ENCODE peak calls at places on chromosomes 5 and 9, in eight cellular contexts. U is mucosa of descending colon, T is hypothalamus, C is HEK293T, K is astrocyte of the cerebellum, H is GM23248, Q is RCC 7860, G is head of caudate nucleus. A is an unnamed sample.

GRCh38 chr9:33143241-33143642 is 23.9 kb downstream of the B4GALT1 start:
- DNase-seq in U (no peak), T (no peak), C (no peak), K (no peak), H (peak; percentile 88), Q (peak; percentile 62), G (no peak), A (no peak)

GRCh38 chr9:34994429-34995287 is 5.1 kb downstream of the DNAJB5 start:
- DNase-seq in U (no peak), T (peak; percentile 20), C (peak; percentile 65), K (no peak), H (peak; percentile 71), Q (peak; percentile 32), G (no peak), A (no peak)

GRCh38 chr9:120324461-120324860 is 255.5 kb downstream of the CDK5RAP2 start:
- DNase-seq in U (no peak), T (no peak), C (no peak), K (no peak), H (no peak), Q (no peak), G (no peak), A (no peak)

GRCh38 chr5:141958113-141958512 is at the start of gene PCDH12:
- DNase-seq in U (no peak), T (no peak), C (no peak), K (no peak), H (peak; percentile 24), Q (no peak), G (no peak), A (no peak)

GRCh38 chr5:119515192-119515591 is 62.9 kb downstream of the HSD17B4 start:
- DNase-seq in U (no peak), T (no peak), C (no peak), K (peak; percentile 9), H (peak; percentile 51), Q (no peak), G (no peak), A (no peak)

GRCh38 chr5:139162448-139162847 is 35.7 kb downstream of the SIL1 start:
- DNase-seq in U (no peak), T (no peak), C (no peak), K (no peak), H (no peak), Q (no peak), G (no peak), A (no peak)

GRCh38 chr9:13020141-13020540 is 245.3 kb downstream of the LURAP1L start:
- DNase-seq in U (no peak), T (no peak), C (no peak), K (no peak), H (no peak), Q (no peak), G (no peak), A (no peak)

GRCh38 chr5:36573441-36573840 is 33.0 kb upstream of the SLC1A3 start:
- DNase-seq in U (no peak), T (no peak), C (no peak), K (peak; percentile 89), H (peak; percentile 73), Q (peak; percentile 85), G (no peak), A (no peak)

GRCh38 chr5:169229342-169229892 is 71.5 kb downstream of the SLIT3 start:
- DNase-seq in U (no peak), T (no peak), C (no peak), K (no peak), H (no peak), Q (no peak), G (no peak), A (no peak)

GRCh38 chr5:172102913-172103629 is 85.0 kb downstream of the STK10 start:
- DNase-seq in U (no peak), T (no peak), C (no peak), K (peak; percentile 96), H (peak; percentile 99), Q (peak; percentile 87), G (no peak), A (peak; percentile 27)

GRCh38 chr5:74035521-74035937 is 409.5 kb downstream of the ARHGEF28 start:
- DNase-seq in U (no peak), T (no peak), C (peak; percentile 21), K (peak; percentile 47), H (peak; percentile 72), Q (peak; percentile 61), G (peak; percentile 10), A (no peak)

GRCh38 chr5:126433708-126434107 is 10.5 kb downstream of the GRAMD2B start:
- DNase-seq in U (no peak), T (no peak), C (no peak), K (peak; percentile 72), H (peak; percentile 88), Q (no peak), G (no peak), A (no peak)

GRCh38 chr5:75681125-75681830 is 36.0 kb downstream of the POC5 start:
- DNase-seq in U (no peak), T (no peak), C (peak; percentile 15), K (peak; percentile 33), H (peak; percentile 71), Q (peak; percentile 37), G (no peak), A (no peak)

GRCh38 chr9:93136693-93137092 is 2.6 kb upstream of the NINJ1 start:
- DNase-seq in U (no peak), T (no peak), C (no peak), K (no peak), H (no peak), Q (no peak), G (no peak), A (no peak)

GRCh38 chr9:122347348-122348287 is 23.2 kb upstream of the PTGS1 start:
- DNase-seq in U (no peak), T (no peak), C (no peak), K (peak; percentile 11), H (peak; percentile 67), Q (no peak), G (no peak), A (peak; percentile 59)

GRCh38 chr9:27425827-27426716 is 98.0 kb upstream of the IFNK start:
- DNase-seq in U (no peak), T (no peak), C (no peak), K (no peak), H (no peak), Q (no peak), G (no peak), A (no peak)

GRCh38 chr9:36873247-36873875 is 160.7 kb downstream of the PAX5 start:
- DNase-seq in U (peak; percentile 62), T (peak; percentile 12), C (peak; percentile 78), K (peak; percentile 32), H (peak; percentile 61), Q (no peak), G (peak; percentile 63), A (peak; percentile 83)

GRCh38 chr5:66247176-66247960 is 103.3 kb downstream of the SREK1 start:
- DNase-seq in U (no peak), T (no peak), C (no peak), K (peak; percentile 11), H (peak; percentile 95), Q (peak; percentile 9), G (no peak), A (no peak)

GRCh38 chr5:74685979-74686631 is 1.1 kb downstream of the HEXB start:
- DNase-seq in U (no peak), T (no peak), C (no peak), K (no peak), H (peak; percentile 61), Q (no peak), G (no peak), A (no peak)

GRCh38 chr5:55062039-55062779 is 38.2 kb downstream of the GZMK start:
- DNase-seq in U (peak; percentile 69), T (no peak), C (no peak), K (no peak), H (no peak), Q (no peak), G (no peak), A (peak; percentile 9)

GRCh38 chr9:108184941-108185340 is 670.8 kb downstream of the ACTL7B start:
- DNase-seq in U (peak; percentile 54), T (no peak), C (no peak), K (no peak), H (peak; percentile 72), Q (peak; percentile 58), G (no peak), A (peak; percentile 69)

GRCh38 chr5:124297826-124298225 is 448.6 kb downstream of the ZNF608 start:
- DNase-seq in U (no peak), T (no peak), C (no peak), K (no peak), H (peak; percentile 16), Q (no peak), G (no peak), A (no peak)

GRCh38 chr9:99266136-99267023 is 44.3 kb downstream of the SEC61B start:
- DNase-seq in U (peak; percentile 62), T (peak; percentile 34), C (peak; percentile 76), K (peak; percentile 68), H (peak; percentile 78), Q (peak; percentile 33), G (peak; percentile 75), A (peak; percentile 66)

A was measured in left colon.